ENCODE peak calls at places on chromosomes 7 and 10, in ten cellular contexts. V is AML-193; T is naive B cell; U is activated T-cell treated with anti-CD3 and anti-CD28 coated beads for 24 hours; O is mammary epithelial cell; J is activated CD4-positive, alpha-beta T cell treated with anti-CD3 and anti-CD28 coated beads for 36 hours; A is activated naive CD4-positive, alpha-beta T cell treated with Interleukin-2 at 50 U/mL for 16 hours; B is GM03348; F is foreskin fibroblast; L is CD8-positive, alpha-beta T cell. S is an unnamed sample.
A peak's percentile ranks its signal among the peaks of the same experiment; 100 is the strongest.

GRCh38 chr10:85548038-85548437 is 818.6 kb downstream of the GRID1 start:
- DNase-seq in V (peak; percentile 6), T (no peak), U (no peak), O (peak; percentile 76), J (peak; percentile 38), A (peak; percentile 4), B (no peak), F (no peak), L (peak; percentile 6), S (peak; percentile 38)

GRCh38 chr10:11299125-11299524 is 281.5 kb downstream of the CELF2 start:
- DNase-seq in V (no peak), T (no peak), U (no peak), O (no peak), J (no peak), A (no peak), B (no peak), F (no peak), L (no peak), S (no peak)

GRCh38 chr7:2870471-2870941 is 26.4 kb upstream of the GNA12 start:
- DNase-seq in V (peak; percentile 13), T (peak; percentile 43), U (peak; percentile 33), O (peak; percentile 30), J (peak; percentile 80), A (peak; percentile 44), B (peak; percentile 42), F (peak; percentile 59), L (peak; percentile 26), S (no peak)

GRCh38 chr10:105148921-105149320 is 507.8 kb downstream of the SORCS3 start:
- DNase-seq in V (no peak), T (no peak), U (no peak), O (peak; percentile 85), J (no peak), A (no peak), B (no peak), F (peak; percentile 19), L (no peak), S (no peak)

GRCh38 chr7:107811934-107812333 is 8.9 kb upstream of the SLC26A3 start:
- DNase-seq in V (no peak), T (no peak), U (no peak), O (no peak), J (no peak), A (no peak), B (no peak), F (no peak), L (no peak), S (no peak)

GRCh38 chr7:151060113-151060415 is 675 bp downstream of the SLC4A2 start:
- DNase-seq in V (no peak), T (no peak), U (no peak), O (no peak), J (no peak), A (no peak), B (no peak), F (no peak), L (no peak), S (no peak)

GRCh38 chr10:130138479-130138866 is 2.3 kb downstream of the GLRX3 start:
- DNase-seq in V (no peak), T (no peak), U (no peak), O (peak; percentile 96), J (peak; percentile 58), A (no peak), B (peak; percentile 40), F (peak; percentile 74), L (no peak), S (peak; percentile 50)

GRCh38 chr10:132110713-132111112 is 45.0 kb downstream of the JAKMIP3 start:
- DNase-seq in V (no peak), T (no peak), U (no peak), O (no peak), J (no peak), A (no peak), B (no peak), F (no peak), L (no peak), S (no peak)

GRCh38 chr7:90825779-90826178 is 229.7 kb downstream of the CDK14 start:
- DNase-seq in V (no peak), T (no peak), U (no peak), O (peak; percentile 57), J (no peak), A (no peak), B (peak; percentile 66), F (peak; percentile 89), L (no peak), S (peak; percentile 84)

GRCh38 chr10:125003901-125004467 is 62.1 kb downstream of the ZRANB1 start:
- DNase-seq in V (no peak), T (no peak), U (no peak), O (no peak), J (no peak), A (no peak), B (no peak), F (no peak), L (no peak), S (no peak)

GRCh38 chr7:143485500-143485899 is 7.8 kb downstream of the TAS2R41 start:
- DNase-seq in V (no peak), T (no peak), U (no peak), O (no peak), J (no peak), A (no peak), B (peak; percentile 39), F (peak; percentile 65), L (no peak), S (no peak)

GRCh38 chr7:143205560-143206293 is 16.1 kb upstream of the TAS2R40 start:
- DNase-seq in V (peak; percentile 97), T (peak; percentile 85), U (no peak), O (no peak), J (peak; percentile 37), A (no peak), B (no peak), F (no peak), L (peak; percentile 6), S (no peak)

GRCh38 chr10:74071151-74071550 is 73.2 kb downstream of the VCL start:
- DNase-seq in V (no peak), T (no peak), U (no peak), O (no peak), J (no peak), A (no peak), B (peak; percentile 80), F (peak; percentile 92), L (no peak), S (peak; percentile 59)

GRCh38 chr7:33650828-33651227 is 254.5 kb upstream of the BMPER start:
- DNase-seq in V (no peak), T (no peak), U (no peak), O (no peak), J (no peak), A (no peak), B (peak; percentile 57), F (peak; percentile 61), L (no peak), S (peak; percentile 25)

GRCh38 chr10:3825862-3826351 is 40.9 kb upstream of the KLF6 start:
- DNase-seq in V (no peak), T (no peak), U (no peak), O (no peak), J (no peak), A (no peak), B (no peak), F (peak; percentile 68), L (no peak), S (no peak)

GRCh38 chr10:90885176-90885575 is 13.4 kb downstream of the RPP30 start:
- DNase-seq in V (no peak), T (no peak), U (no peak), O (peak; percentile 27), J (no peak), A (no peak), B (peak; percentile 73), F (peak; percentile 75), L (no peak), S (peak; percentile 69)

GRCh38 chr7:135320277-135320676 is 86.6 kb downstream of the STRA8 start:
- DNase-seq in V (no peak), T (no peak), U (no peak), O (peak; percentile 86), J (no peak), A (no peak), B (peak; percentile 46), F (peak; percentile 66), L (no peak), S (peak; percentile 29)

GRCh38 chr10:114519306-114519669 is 115.0 kb upstream of the AFAP1L2 start:
- DNase-seq in V (no peak), T (no peak), U (no peak), O (peak; percentile 93), J (peak; percentile 42), A (no peak), B (no peak), F (peak; percentile 41), L (no peak), S (no peak)

GRCh38 chr7:123148813-123149212 is 51.0 kb downstream of the SLC13A1 start:
- DNase-seq in V (no peak), T (no peak), U (no peak), O (no peak), J (no peak), A (no peak), B (no peak), F (no peak), L (no peak), S (no peak)

GRCh38 chr7:3033136-3033535 is 10.5 kb downstream of the CARD11 start:
- DNase-seq in V (no peak), T (no peak), U (no peak), O (no peak), J (no peak), A (no peak), B (no peak), F (no peak), L (no peak), S (no peak)

GRCh38 chr7:142463401-142463850 is 205.6 kb upstream of the PRSS58 start:
- DNase-seq in V (no peak), T (no peak), U (no peak), O (no peak), J (peak; percentile 44), A (no peak), B (no peak), F (peak; percentile 56), L (no peak), S (no peak)

GRCh38 chr10:16952010-16952550 is 134.9 kb upstream of the RSU1 start:
- DNase-seq in V (no peak), T (no peak), U (no peak), O (no peak), J (no peak), A (no peak), B (no peak), F (peak; percentile 53), L (no peak), S (no peak)

GRCh38 chr7:26603631-26604030 is 260.8 kb downstream of the SKAP2 start:
- DNase-seq in V (no peak), T (no peak), U (no peak), O (peak; percentile 97), J (no peak), A (no peak), B (no peak), F (no peak), L (no peak), S (no peak)

S was measured in stromal cell of bone marrow.